ENCODE peak calls at places on chromosomes 16 and 17, in ten cellular contexts. One of them, this sample, is unnamed.

GRCh38 chr17:19244796-19245195 is 7.6 kb downstream of the EPN2 start:
- DNase-seq in gastrocnemius medialis: peak
- DNase-seq in Caki2: no peak
- DNase-seq in activated naive CD4-positive, alpha-beta T cell: no peak
- DNase-seq in GDM1: no peak
- DNase-seq in stimulated activated CD8-positive, alpha-beta memory T cell treated with anti-CD3 and anti-CD28 coated beads, Interleukin-2, amount 100 ng/mL, for 48 hours: no peak
- DNase-seq in non-pigmented ciliary epithelial cell: no peak
- DNase-seq in prostate gland: no peak
- DNase-seq in ecto neural progenitor cell: no peak
- DNase-seq in activated CD4-positive, CD25-positive, alpha-beta regulatory T cell: no peak
- DNase-seq in this sample: peak

GRCh38 chr17:38881600-38882191 is 11.8 kb downstream of the LASP1 start:
- DNase-seq in gastrocnemius medialis: no peak
- DNase-seq in prostate gland: no peak
- DNase-seq in activated CD4-positive, CD25-positive, alpha-beta regulatory T cell: no peak
- DNase-seq in GDM1: no peak
- DNase-seq in ecto neural progenitor cell: no peak
- DNase-seq in Caki2: peak
- DNase-seq in non-pigmented ciliary epithelial cell: no peak
- DNase-seq in activated naive CD4-positive, alpha-beta T cell: no peak
- DNase-seq in stimulated activated CD8-positive, alpha-beta memory T cell treated with anti-CD3 and anti-CD28 coated beads, Interleukin-2, amount 100 ng/mL, for 48 hours: no peak
- DNase-seq in this sample: peak

GRCh38 chr17:59038734-59039133 is 67.9 kb downstream of the TRIM37 start:
- DNase-seq in gastrocnemius medialis: no peak
- DNase-seq in activated naive CD4-positive, alpha-beta T cell: no peak
- DNase-seq in GDM1: no peak
- DNase-seq in ecto neural progenitor cell: no peak
- DNase-seq in activated CD4-positive, CD25-positive, alpha-beta regulatory T cell: no peak
- DNase-seq in prostate gland: no peak
- DNase-seq in stimulated activated CD8-positive, alpha-beta memory T cell treated with anti-CD3 and anti-CD28 coated beads, Interleukin-2, amount 100 ng/mL, for 48 hours: no peak
- DNase-seq in non-pigmented ciliary epithelial cell: peak
- DNase-seq in Caki2: no peak
- DNase-seq in this sample: no peak

GRCh38 chr16:85285681-85286065 is 173.4 kb upstream of the CIBAR2 start:
- DNase-seq in ecto neural progenitor cell: no peak
- DNase-seq in activated CD4-positive, CD25-positive, alpha-beta regulatory T cell: no peak
- DNase-seq in prostate gland: no peak
- DNase-seq in non-pigmented ciliary epithelial cell: no peak
- DNase-seq in GDM1: no peak
- DNase-seq in Caki2: no peak
- DNase-seq in stimulated activated CD8-positive, alpha-beta memory T cell treated with anti-CD3 and anti-CD28 coated beads, Interleukin-2, amount 100 ng/mL, for 48 hours: no peak
- DNase-seq in gastrocnemius medialis: no peak
- DNase-seq in activated naive CD4-positive, alpha-beta T cell: no peak
- DNase-seq in this sample: no peak

GRCh38 chr16:27770271-27771196 is 220.6 kb downstream of the KATNIP start:
- DNase-seq in prostate gland: no peak
- DNase-seq in GDM1: no peak
- DNase-seq in non-pigmented ciliary epithelial cell: no peak
- DNase-seq in activated naive CD4-positive, alpha-beta T cell: no peak
- DNase-seq in ecto neural progenitor cell: no peak
- DNase-seq in Caki2: no peak
- DNase-seq in stimulated activated CD8-positive, alpha-beta memory T cell treated with anti-CD3 and anti-CD28 coated beads, Interleukin-2, amount 100 ng/mL, for 48 hours: no peak
- DNase-seq in gastrocnemius medialis: no peak
- DNase-seq in activated CD4-positive, CD25-positive, alpha-beta regulatory T cell: no peak
- DNase-seq in this sample: no peak

GRCh38 chr16:11263737-11264136 is 5.4 kb downstream of the TNP2 start:
- DNase-seq in gastrocnemius medialis: no peak
- DNase-seq in Caki2: no peak
- DNase-seq in stimulated activated CD8-positive, alpha-beta memory T cell treated with anti-CD3 and anti-CD28 coated beads, Interleukin-2, amount 100 ng/mL, for 48 hours: no peak
- DNase-seq in activated CD4-positive, CD25-positive, alpha-beta regulatory T cell: no peak
- DNase-seq in GDM1: no peak
- DNase-seq in non-pigmented ciliary epithelial cell: no peak
- DNase-seq in prostate gland: no peak
- DNase-seq in activated naive CD4-positive, alpha-beta T cell: no peak
- DNase-seq in ecto neural progenitor cell: no peak
- DNase-seq in this sample: no peak

GRCh38 chr17:17343896-17344506 is 40.8 kb downstream of the NT5M start:
- DNase-seq in prostate gland: no peak
- DNase-seq in non-pigmented ciliary epithelial cell: no peak
- DNase-seq in GDM1: no peak
- DNase-seq in activated CD4-positive, CD25-positive, alpha-beta regulatory T cell: no peak
- DNase-seq in gastrocnemius medialis: no peak
- DNase-seq in ecto neural progenitor cell: peak
- DNase-seq in Caki2: no peak
- DNase-seq in stimulated activated CD8-positive, alpha-beta memory T cell treated with anti-CD3 and anti-CD28 coated beads, Interleukin-2, amount 100 ng/mL, for 48 hours: no peak
- DNase-seq in activated naive CD4-positive, alpha-beta T cell: no peak
- DNase-seq in this sample: no peak

GRCh38 chr17:78399028-78399692 is 20.7 kb downstream of the PGS1 start:
- DNase-seq in gastrocnemius medialis: no peak
- DNase-seq in GDM1: no peak
- DNase-seq in non-pigmented ciliary epithelial cell: no peak
- DNase-seq in prostate gland: no peak
- DNase-seq in activated naive CD4-positive, alpha-beta T cell: no peak
- DNase-seq in stimulated activated CD8-positive, alpha-beta memory T cell treated with anti-CD3 and anti-CD28 coated beads, Interleukin-2, amount 100 ng/mL, for 48 hours: no peak
- DNase-seq in activated CD4-positive, CD25-positive, alpha-beta regulatory T cell: no peak
- DNase-seq in Caki2: no peak
- DNase-seq in ecto neural progenitor cell: no peak
- DNase-seq in this sample: no peak

GRCh38 chr17:3944485-3945388 is 19.5 kb downstream of the ATP2A3 start:
- DNase-seq in non-pigmented ciliary epithelial cell: no peak
- DNase-seq in stimulated activated CD8-positive, alpha-beta memory T cell treated with anti-CD3 and anti-CD28 coated beads, Interleukin-2, amount 100 ng/mL, for 48 hours: peak
- DNase-seq in prostate gland: peak
- DNase-seq in activated naive CD4-positive, alpha-beta T cell: peak
- DNase-seq in gastrocnemius medialis: peak
- DNase-seq in Caki2: peak
- DNase-seq in GDM1: no peak
- DNase-seq in activated CD4-positive, CD25-positive, alpha-beta regulatory T cell: no peak
- DNase-seq in ecto neural progenitor cell: peak
- DNase-seq in this sample: no peak

GRCh38 chr16:54026456-54026855 is 260.1 kb downstream of the IRX3 start:
- DNase-seq in Caki2: no peak
- DNase-seq in ecto neural progenitor cell: no peak
- DNase-seq in gastrocnemius medialis: no peak
- DNase-seq in activated CD4-positive, CD25-positive, alpha-beta regulatory T cell: no peak
- DNase-seq in stimulated activated CD8-positive, alpha-beta memory T cell treated with anti-CD3 and anti-CD28 coated beads, Interleukin-2, amount 100 ng/mL, for 48 hours: no peak
- DNase-seq in GDM1: no peak
- DNase-seq in non-pigmented ciliary epithelial cell: no peak
- DNase-seq in prostate gland: no peak
- DNase-seq in activated naive CD4-positive, alpha-beta T cell: no peak
- DNase-seq in this sample: no peak

GRCh38 chr17:15403276-15403939 is 62.0 kb upstream of the TEKT3 start:
- DNase-seq in Caki2: no peak
- DNase-seq in non-pigmented ciliary epithelial cell: no peak
- DNase-seq in activated CD4-positive, CD25-positive, alpha-beta regulatory T cell: no peak
- DNase-seq in activated naive CD4-positive, alpha-beta T cell: no peak
- DNase-seq in prostate gland: no peak
- DNase-seq in ecto neural progenitor cell: no peak
- DNase-seq in gastrocnemius medialis: no peak
- DNase-seq in stimulated activated CD8-positive, alpha-beta memory T cell treated with anti-CD3 and anti-CD28 coated beads, Interleukin-2, amount 100 ng/mL, for 48 hours: no peak
- DNase-seq in GDM1: no peak
- DNase-seq in this sample: no peak

GRCh38 chr17:954431-955164 is 25.0 kb downstream of the NXN start:
- DNase-seq in ecto neural progenitor cell: no peak
- DNase-seq in GDM1: no peak
- DNase-seq in non-pigmented ciliary epithelial cell: no peak
- DNase-seq in activated CD4-positive, CD25-positive, alpha-beta regulatory T cell: no peak
- DNase-seq in Caki2: peak
- DNase-seq in prostate gland: no peak
- DNase-seq in stimulated activated CD8-positive, alpha-beta memory T cell treated with anti-CD3 and anti-CD28 coated beads, Interleukin-2, amount 100 ng/mL, for 48 hours: no peak
- DNase-seq in activated naive CD4-positive, alpha-beta T cell: no peak
- DNase-seq in gastrocnemius medialis: peak
- DNase-seq in this sample: no peak

GRCh38 chr17:76383645-76384221 is 676 bp upstream of the SPHK1 start:
- DNase-seq in stimulated activated CD8-positive, alpha-beta memory T cell treated with anti-CD3 and anti-CD28 coated beads, Interleukin-2, amount 100 ng/mL, for 48 hours: peak
- DNase-seq in activated CD4-positive, CD25-positive, alpha-beta regulatory T cell: no peak
- DNase-seq in prostate gland: peak
- DNase-seq in ecto neural progenitor cell: peak
- DNase-seq in gastrocnemius medialis: peak
- DNase-seq in GDM1: peak
- DNase-seq in activated naive CD4-positive, alpha-beta T cell: peak
- DNase-seq in non-pigmented ciliary epithelial cell: no peak
- DNase-seq in Caki2: peak
- DNase-seq in this sample: peak

GRCh38 chr16:85810097-85810741 is 10.7 kb downstream of the COX4I1 start:
- DNase-seq in Caki2: no peak
- DNase-seq in non-pigmented ciliary epithelial cell: no peak
- DNase-seq in activated naive CD4-positive, alpha-beta T cell: no peak
- DNase-seq in stimulated activated CD8-positive, alpha-beta memory T cell treated with anti-CD3 and anti-CD28 coated beads, Interleukin-2, amount 100 ng/mL, for 48 hours: no peak
- DNase-seq in GDM1: no peak
- DNase-seq in ecto neural progenitor cell: no peak
- DNase-seq in activated CD4-positive, CD25-positive, alpha-beta regulatory T cell: no peak
- DNase-seq in gastrocnemius medialis: no peak
- DNase-seq in prostate gland: no peak
- DNase-seq in this sample: peak

GRCh38 chr17:2250140-2251095 is 53.2 kb downstream of the SMG6 start:
- DNase-seq in GDM1: no peak
- DNase-seq in Caki2: no peak
- DNase-seq in activated CD4-positive, CD25-positive, alpha-beta regulatory T cell: no peak
- DNase-seq in prostate gland: no peak
- DNase-seq in stimulated activated CD8-positive, alpha-beta memory T cell treated with anti-CD3 and anti-CD28 coated beads, Interleukin-2, amount 100 ng/mL, for 48 hours: no peak
- DNase-seq in activated naive CD4-positive, alpha-beta T cell: peak
- DNase-seq in gastrocnemius medialis: no peak
- DNase-seq in non-pigmented ciliary epithelial cell: no peak
- DNase-seq in ecto neural progenitor cell: no peak
- DNase-seq in this sample: no peak

GRCh38 chr16:81210807-81211206 is 27.7 kb upstream of the BCO1 start:
- DNase-seq in activated CD4-positive, CD25-positive, alpha-beta regulatory T cell: no peak
- DNase-seq in activated naive CD4-positive, alpha-beta T cell: no peak
- DNase-seq in prostate gland: no peak
- DNase-seq in GDM1: no peak
- DNase-seq in gastrocnemius medialis: no peak
- DNase-seq in ecto neural progenitor cell: no peak
- DNase-seq in stimulated activated CD8-positive, alpha-beta memory T cell treated with anti-CD3 and anti-CD28 coated beads, Interleukin-2, amount 100 ng/mL, for 48 hours: no peak
- DNase-seq in non-pigmented ciliary epithelial cell: no peak
- DNase-seq in Caki2: no peak
- DNase-seq in this sample: no peak

GRCh38 chr17:5780476-5780875 is 196.2 kb upstream of the NLRP1 start:
- DNase-seq in non-pigmented ciliary epithelial cell: peak
- DNase-seq in stimulated activated CD8-positive, alpha-beta memory T cell treated with anti-CD3 and anti-CD28 coated beads, Interleukin-2, amount 100 ng/mL, for 48 hours: no peak
- DNase-seq in gastrocnemius medialis: no peak
- DNase-seq in activated naive CD4-positive, alpha-beta T cell: no peak
- DNase-seq in prostate gland: no peak
- DNase-seq in Caki2: peak
- DNase-seq in GDM1: no peak
- DNase-seq in ecto neural progenitor cell: no peak
- DNase-seq in activated CD4-positive, CD25-positive, alpha-beta regulatory T cell: no peak
- DNase-seq in this sample: no peak

GRCh38 chr17:14458724-14459123 is 157.8 kb downstream of the HS3ST3B1 start:
- DNase-seq in non-pigmented ciliary epithelial cell: no peak
- DNase-seq in activated naive CD4-positive, alpha-beta T cell: no peak
- DNase-seq in gastrocnemius medialis: no peak
- DNase-seq in Caki2: no peak
- DNase-seq in ecto neural progenitor cell: no peak
- DNase-seq in prostate gland: no peak
- DNase-seq in stimulated activated CD8-positive, alpha-beta memory T cell treated with anti-CD3 and anti-CD28 coated beads, Interleukin-2, amount 100 ng/mL, for 48 hours: no peak
- DNase-seq in activated CD4-positive, CD25-positive, alpha-beta regulatory T cell: no peak
- DNase-seq in GDM1: no peak
- DNase-seq in this sample: no peak

GRCh38 chr17:79801156-79802038 is 4.5 kb upstream of the CBX8 start:
- DNase-seq in prostate gland: peak
- DNase-seq in non-pigmented ciliary epithelial cell: no peak
- DNase-seq in ecto neural progenitor cell: peak
- DNase-seq in GDM1: no peak
- DNase-seq in Caki2: no peak
- DNase-seq in activated naive CD4-positive, alpha-beta T cell: no peak
- DNase-seq in stimulated activated CD8-positive, alpha-beta memory T cell treated with anti-CD3 and anti-CD28 coated beads, Interleukin-2, amount 100 ng/mL, for 48 hours: no peak
- DNase-seq in gastrocnemius medialis: no peak
- DNase-seq in activated CD4-positive, CD25-positive, alpha-beta regulatory T cell: no peak
- DNase-seq in this sample: no peak

GRCh38 chr17:63601439-63602371 is 1.0 kb downstream of the TACO1 start:
- DNase-seq in GDM1: no peak
- DNase-seq in stimulated activated CD8-positive, alpha-beta memory T cell treated with anti-CD3 and anti-CD28 coated beads, Interleukin-2, amount 100 ng/mL, for 48 hours: no peak
- DNase-seq in non-pigmented ciliary epithelial cell: no peak
- DNase-seq in ecto neural progenitor cell: no peak
- DNase-seq in activated naive CD4-positive, alpha-beta T cell: no peak
- DNase-seq in prostate gland: no peak
- DNase-seq in Caki2: peak
- DNase-seq in activated CD4-positive, CD25-positive, alpha-beta regulatory T cell: no peak
- DNase-seq in gastrocnemius medialis: no peak
- DNase-seq in this sample: no peak

GRCh38 chr16:26981266-26981938 is 85.3 kb upstream of the C16orf82 start:
- DNase-seq in activated CD4-positive, CD25-positive, alpha-beta regulatory T cell: no peak
- DNase-seq in GDM1: no peak
- DNase-seq in Caki2: peak
- DNase-seq in activated naive CD4-positive, alpha-beta T cell: no peak
- DNase-seq in stimulated activated CD8-positive, alpha-beta memory T cell treated with anti-CD3 and anti-CD28 coated beads, Interleukin-2, amount 100 ng/mL, for 48 hours: no peak
- DNase-seq in ecto neural progenitor cell: no peak
- DNase-seq in gastrocnemius medialis: no peak
- DNase-seq in prostate gland: no peak
- DNase-seq in non-pigmented ciliary epithelial cell: peak
- DNase-seq in this sample: no peak

GRCh38 chr17:47720754-47721533 is 12.1 kb upstream of the TBX21 start:
- DNase-seq in non-pigmented ciliary epithelial cell: no peak
- DNase-seq in stimulated activated CD8-positive, alpha-beta memory T cell treated with anti-CD3 and anti-CD28 coated beads, Interleukin-2, amount 100 ng/mL, for 48 hours: peak
- DNase-seq in activated naive CD4-positive, alpha-beta T cell: peak
- DNase-seq in ecto neural progenitor cell: no peak
- DNase-seq in gastrocnemius medialis: no peak
- DNase-seq in prostate gland: peak
- DNase-seq in GDM1: peak
- DNase-seq in Caki2: no peak
- DNase-seq in activated CD4-positive, CD25-positive, alpha-beta regulatory T cell: peak
- DNase-seq in this sample: no peak

GRCh38 chr17:82243648-82244412 is 15.0 kb downstream of the SLC16A3 start:
- DNase-seq in Caki2: peak
- DNase-seq in stimulated activated CD8-positive, alpha-beta memory T cell treated with anti-CD3 and anti-CD28 coated beads, Interleukin-2, amount 100 ng/mL, for 48 hours: no peak
- DNase-seq in activated CD4-positive, CD25-positive, alpha-beta regulatory T cell: no peak
- DNase-seq in non-pigmented ciliary epithelial cell: no peak
- DNase-seq in ecto neural progenitor cell: no peak
- DNase-seq in prostate gland: no peak
- DNase-seq in activated naive CD4-positive, alpha-beta T cell: no peak
- DNase-seq in GDM1: no peak
- DNase-seq in gastrocnemius medialis: no peak
- DNase-seq in this sample: no peak

GRCh38 chr16:86505185-86505898 is 5.0 kb upstream of the FOXF1 start:
- DNase-seq in gastrocnemius medialis: no peak
- DNase-seq in stimulated activated CD8-positive, alpha-beta memory T cell treated with anti-CD3 and anti-CD28 coated beads, Interleukin-2, amount 100 ng/mL, for 48 hours: no peak
- DNase-seq in activated naive CD4-positive, alpha-beta T cell: no peak
- DNase-seq in ecto neural progenitor cell: no peak
- DNase-seq in activated CD4-positive, CD25-positive, alpha-beta regulatory T cell: no peak
- DNase-seq in GDM1: no peak
- DNase-seq in Caki2: no peak
- DNase-seq in non-pigmented ciliary epithelial cell: no peak
- DNase-seq in prostate gland: no peak
- DNase-seq in this sample: no peak

GRCh38 chr17:59178266-59178665 is 22.7 kb downstream of the PRR11 start:
- DNase-seq in stimulated activated CD8-positive, alpha-beta memory T cell treated with anti-CD3 and anti-CD28 coated beads, Interleukin-2, amount 100 ng/mL, for 48 hours: no peak
- DNase-seq in activated naive CD4-positive, alpha-beta T cell: no peak
- DNase-seq in activated CD4-positive, CD25-positive, alpha-beta regulatory T cell: no peak
- DNase-seq in Caki2: no peak
- DNase-seq in gastrocnemius medialis: no peak
- DNase-seq in non-pigmented ciliary epithelial cell: no peak
- DNase-seq in prostate gland: no peak
- DNase-seq in ecto neural progenitor cell: no peak
- DNase-seq in GDM1: no peak
- DNase-seq in this sample: no peak

GRCh38 chr16:15785386-15786059 is 71.3 kb downstream of the MYH11 start:
- DNase-seq in ecto neural progenitor cell: no peak
- DNase-seq in activated naive CD4-positive, alpha-beta T cell: no peak
- DNase-seq in prostate gland: no peak
- DNase-seq in gastrocnemius medialis: no peak
- DNase-seq in activated CD4-positive, CD25-positive, alpha-beta regulatory T cell: no peak
- DNase-seq in GDM1: no peak
- DNase-seq in Caki2: no peak
- DNase-seq in stimulated activated CD8-positive, alpha-beta memory T cell treated with anti-CD3 and anti-CD28 coated beads, Interleukin-2, amount 100 ng/mL, for 48 hours: no peak
- DNase-seq in non-pigmented ciliary epithelial cell: no peak
- DNase-seq in this sample: no peak

GRCh38 chr16:58029410-58029809 is 3.9 kb downstream of the MMP15 start:
- DNase-seq in prostate gland: no peak
- DNase-seq in ecto neural progenitor cell: no peak
- DNase-seq in Caki2: no peak
- DNase-seq in activated CD4-positive, CD25-positive, alpha-beta regulatory T cell: no peak
- DNase-seq in non-pigmented ciliary epithelial cell: no peak
- DNase-seq in stimulated activated CD8-positive, alpha-beta memory T cell treated with anti-CD3 and anti-CD28 coated beads, Interleukin-2, amount 100 ng/mL, for 48 hours: no peak
- DNase-seq in gastrocnemius medialis: no peak
- DNase-seq in activated naive CD4-positive, alpha-beta T cell: no peak
- DNase-seq in GDM1: no peak
- DNase-seq in this sample: no peak

GRCh38 chr16:78297066-78297666 is 197.7 kb downstream of the WWOX start:
- DNase-seq in gastrocnemius medialis: no peak
- DNase-seq in stimulated activated CD8-positive, alpha-beta memory T cell treated with anti-CD3 and anti-CD28 coated beads, Interleukin-2, amount 100 ng/mL, for 48 hours: no peak
- DNase-seq in prostate gland: no peak
- DNase-seq in non-pigmented ciliary epithelial cell: no peak
- DNase-seq in activated CD4-positive, CD25-positive, alpha-beta regulatory T cell: no peak
- DNase-seq in ecto neural progenitor cell: no peak
- DNase-seq in GDM1: no peak
- DNase-seq in activated naive CD4-positive, alpha-beta T cell: no peak
- DNase-seq in Caki2: no peak
- DNase-seq in this sample: peak

This sample was measured in body of pancreas.